ENCODE peak calls at places on chromosomes 6 and 20, in nine cellular contexts. I is LHCN-M2; Y is mesenteric fat pad; J is stimulated activated CD4-positive, alpha-beta T cell treated with anti-CD3 and anti-CD28 coated beads, Interleukin-4, amount 100 ng/mL, for 24 hours; D is right cardiac atrium; T is NCI-H146; N is lower lobe of right lung; K is WERI-Rb-1; X is GM12865. W is an unnamed sample.

GRCh38 chr6:26295691-26296555 is 69.1 kb upstream of the BTN3A2 start:
- DNase-seq in I (peak; percentile 83), Y (no peak), J (no peak), D (no peak), T (no peak), N (no peak), K (no peak), X (no peak), W (no peak)

GRCh38 chr6:141463237-141463977 is 669.3 kb upstream of the GJE1 start:
- DNase-seq in I (peak; percentile 82), Y (no peak), J (no peak), D (no peak), T (no peak), N (no peak), K (no peak), X (peak; percentile 35), W (no peak)

GRCh38 chr6:3023663-3024483 is 24.2 kb downstream of the NQO2 start:
- DNase-seq in I (peak; percentile 76), Y (peak; percentile 97), J (peak; percentile 92), D (peak; percentile 97), T (peak; percentile 53), N (peak; percentile 94), K (no peak), X (peak; percentile 93), W (peak; percentile 82)

GRCh38 chr20:51259455-51259854 is 236.5 kb upstream of the KCNG1 start:
- DNase-seq in I (no peak), Y (no peak), J (no peak), D (no peak), T (no peak), N (no peak), K (no peak), X (no peak), W (no peak)

GRCh38 chr6:100281471-100281878 is 183.2 kb downstream of the SIM1 start:
- DNase-seq in I (peak; percentile 83), Y (no peak), J (no peak), D (no peak), T (peak; percentile 75), N (no peak), K (no peak), X (no peak), W (peak; percentile 83)

GRCh38 chr6:25889877-25890853 is 16.1 kb upstream of the SLC17A3 start:
- DNase-seq in I (peak; percentile 58), Y (no peak), J (no peak), D (no peak), T (peak; percentile 41), N (no peak), K (peak; percentile 55), X (peak; percentile 14), W (peak; percentile 67)

GRCh38 chr6:56532766-56533551 is 109.7 kb downstream of the DST start:
- DNase-seq in I (no peak), Y (no peak), J (no peak), D (no peak), T (no peak), N (no peak), K (no peak), X (no peak), W (peak; percentile 83)

GRCh38 chr6:127547215-127547614 is 28.1 kb upstream of the MTCL3 start:
- DNase-seq in I (peak; percentile 18), Y (no peak), J (peak; percentile 11), D (no peak), T (peak; percentile 11), N (no peak), K (peak; percentile 31), X (peak; percentile 14), W (peak; percentile 45)

GRCh38 chr20:57707849-57708693 is 1.7 kb downstream of the PMEPA1 start:
- DNase-seq in I (no peak), Y (no peak), J (no peak), D (no peak), T (no peak), N (no peak), K (no peak), X (no peak), W (no peak)

GRCh38 chr6:137494281-137494966 is at the start of gene OLIG3:
- DNase-seq in I (no peak), Y (no peak), J (peak; percentile 28), D (no peak), T (no peak), N (no peak), K (no peak), X (no peak), W (no peak)

GRCh38 chr6:146200136-146200708 is 171.4 kb downstream of the GRM1 start:
- DNase-seq in I (peak; percentile 3), Y (no peak), J (no peak), D (no peak), T (no peak), N (no peak), K (no peak), X (no peak), W (peak; percentile 16)

GRCh38 chr6:100001915-100002388 is 7.9 kb upstream of the MCHR2 start:
- DNase-seq in I (peak; percentile 53), Y (no peak), J (peak; percentile 42), D (peak; percentile 23), T (peak; percentile 15), N (peak; percentile 52), K (peak; percentile 42), X (peak; percentile 60), W (peak; percentile 83)

GRCh38 chr6:133835901-133836300 is 53.0 kb upstream of the TCF21 start:
- DNase-seq in I (peak; percentile 42), Y (no peak), J (no peak), D (no peak), T (no peak), N (no peak), K (no peak), X (no peak), W (no peak)

GRCh38 chr20:25136643-25137559 is 55.0 kb upstream of the VSX1 start:
- DNase-seq in I (peak; percentile 93), Y (no peak), J (no peak), D (peak; percentile 87), T (no peak), N (peak; percentile 59), K (no peak), X (no peak), W (no peak)

GRCh38 chr20:63447345-63447744 is 25.1 kb downstream of the KCNQ2 start:
- DNase-seq in I (no peak), Y (no peak), J (no peak), D (no peak), T (no peak), N (no peak), K (no peak), X (no peak), W (no peak)

GRCh38 chr20:44247676-44248419 is 740 bp downstream of the GDAP1L1 start:
- DNase-seq in I (peak; percentile 40), Y (no peak), J (no peak), D (peak; percentile 46), T (no peak), N (no peak), K (no peak), X (peak; percentile 24), W (no peak)

GRCh38 chr6:24646771-24647170 is 780 bp upstream of the KIAA0319 start:
- DNase-seq in I (no peak), Y (no peak), J (no peak), D (no peak), T (no peak), N (no peak), K (no peak), X (no peak), W (peak; percentile 56)

GRCh38 chr6:113742342-113742741 is 114.8 kb upstream of the MARCKS start:
- DNase-seq in I (no peak), Y (no peak), J (no peak), D (no peak), T (no peak), N (no peak), K (no peak), X (no peak), W (no peak)

GRCh38 chr6:36590237-36590636 is 3.9 kb upstream of the SRSF3 start:
- DNase-seq in I (peak; percentile 74), Y (peak; percentile 82), J (no peak), D (no peak), T (no peak), N (no peak), K (peak; percentile 52), X (no peak), W (no peak)

GRCh38 chr20:4956200-4956810 is 45.0 kb downstream of the SLC23A2 start:
- DNase-seq in I (peak; percentile 60), Y (no peak), J (no peak), D (no peak), T (peak; percentile 61), N (no peak), K (no peak), X (peak; percentile 75), W (peak; percentile 75)

W was measured in NCI-H69.